ENCODE peak calls at places on chromosomes 3 and 15, in six cellular contexts. One of them, this sample, is unnamed.

GRCh38 chr15:97177135-97177704 is 783.3 kb upstream of the ARRDC4 start:
- DNase-seq in fibroblast of mammary gland: no peak
- DNase-seq in AG09309: no peak
- DNase-seq in NB4: peak; percentile 12
- DNase-seq in PC-3: no peak
- DNase-seq in SJSA1: no peak
- DNase-seq in this sample: no peak

GRCh38 chr3:29183346-29184087 is 97.4 kb upstream of the RBMS3 start:
- DNase-seq in fibroblast of mammary gland: peak; percentile 94
- DNase-seq in AG09309: no peak
- DNase-seq in NB4: no peak
- DNase-seq in PC-3: no peak
- DNase-seq in SJSA1: no peak
- DNase-seq in this sample: no peak

GRCh38 chr3:58164916-58165821 is 45.6 kb downstream of the DNASE1L3 start:
- DNase-seq in fibroblast of mammary gland: no peak
- DNase-seq in AG09309: no peak
- DNase-seq in NB4: no peak
- DNase-seq in PC-3: no peak
- DNase-seq in SJSA1: peak; percentile 64
- DNase-seq in this sample: no peak

GRCh38 chr3:124230432-124230831 is 238.5 kb upstream of the ROPN1 start:
- DNase-seq in fibroblast of mammary gland: no peak
- DNase-seq in AG09309: no peak
- DNase-seq in NB4: no peak
- DNase-seq in PC-3: no peak
- DNase-seq in SJSA1: no peak
- DNase-seq in this sample: no peak

GRCh38 chr15:94230886-94231727 is at the start of gene MCTP2:
- DNase-seq in fibroblast of mammary gland: peak; percentile 60
- DNase-seq in AG09309: peak; percentile 62
- DNase-seq in NB4: peak; percentile 97
- DNase-seq in PC-3: peak; percentile 77
- DNase-seq in SJSA1: peak; percentile 50
- DNase-seq in this sample: peak; percentile 70

GRCh38 chr3:136535906-136536305 is 216.3 kb downstream of the STAG1 start:
- DNase-seq in fibroblast of mammary gland: peak; percentile 49
- DNase-seq in AG09309: no peak
- DNase-seq in NB4: no peak
- DNase-seq in PC-3: peak; percentile 39
- DNase-seq in SJSA1: no peak
- DNase-seq in this sample: no peak

GRCh38 chr3:18489939-18490338 is 64.8 kb upstream of the SATB1 start:
- DNase-seq in fibroblast of mammary gland: no peak
- DNase-seq in AG09309: no peak
- DNase-seq in NB4: no peak
- DNase-seq in PC-3: no peak
- DNase-seq in SJSA1: no peak
- DNase-seq in this sample: no peak

GRCh38 chr15:68586274-68586961 is 7.6 kb downstream of the CORO2B start:
- DNase-seq in fibroblast of mammary gland: peak; percentile 98
- DNase-seq in AG09309: peak; percentile 68
- DNase-seq in NB4: peak; percentile 46
- DNase-seq in PC-3: peak; percentile 90
- DNase-seq in SJSA1: no peak
- DNase-seq in this sample: no peak

GRCh38 chr3:141123677-141124410 is 72.7 kb downstream of the SPSB4 start:
- DNase-seq in fibroblast of mammary gland: no peak
- DNase-seq in AG09309: no peak
- DNase-seq in NB4: no peak
- DNase-seq in PC-3: no peak
- DNase-seq in SJSA1: no peak
- DNase-seq in this sample: no peak

GRCh38 chr3:49667701-49668413 is 6.3 kb upstream of the APEH start:
- DNase-seq in fibroblast of mammary gland: no peak
- DNase-seq in AG09309: no peak
- DNase-seq in NB4: no peak
- DNase-seq in PC-3: no peak
- DNase-seq in SJSA1: no peak
- DNase-seq in this sample: no peak

GRCh38 chr3:37145607-37146006 is 28.8 kb downstream of the LRRFIP2 start:
- DNase-seq in fibroblast of mammary gland: peak; percentile 36
- DNase-seq in AG09309: no peak
- DNase-seq in NB4: no peak
- DNase-seq in PC-3: no peak
- DNase-seq in SJSA1: no peak
- DNase-seq in this sample: no peak

GRCh38 chr3:61417352-61417751 is 144.0 kb upstream of the PTPRG start:
- DNase-seq in fibroblast of mammary gland: peak; percentile 81
- DNase-seq in AG09309: no peak
- DNase-seq in NB4: no peak
- DNase-seq in PC-3: no peak
- DNase-seq in SJSA1: no peak
- DNase-seq in this sample: no peak

GRCh38 chr3:46693897-46694235 is 387 bp upstream of the ALS2CL start:
- DNase-seq in fibroblast of mammary gland: peak; percentile 12
- DNase-seq in AG09309: no peak
- DNase-seq in NB4: no peak
- DNase-seq in PC-3: no peak
- DNase-seq in SJSA1: no peak
- DNase-seq in this sample: no peak

GRCh38 chr15:77808581-77809198 is 176.0 kb upstream of the LINGO1 start:
- DNase-seq in fibroblast of mammary gland: no peak
- DNase-seq in AG09309: no peak
- DNase-seq in NB4: no peak
- DNase-seq in PC-3: no peak
- DNase-seq in SJSA1: no peak
- DNase-seq in this sample: no peak

GRCh38 chr15:70165811-70166284 is 68.1 kb upstream of the TLE3 start:
- DNase-seq in fibroblast of mammary gland: no peak
- DNase-seq in AG09309: no peak
- DNase-seq in NB4: no peak
- DNase-seq in PC-3: no peak
- DNase-seq in SJSA1: no peak
- DNase-seq in this sample: peak; percentile 75

GRCh38 chr3:45988804-45989203 is 6.8 kb downstream of the FYCO1 start:
- DNase-seq in fibroblast of mammary gland: peak; percentile 91
- DNase-seq in AG09309: peak; percentile 45
- DNase-seq in NB4: peak; percentile 25
- DNase-seq in PC-3: peak; percentile 88
- DNase-seq in SJSA1: no peak
- DNase-seq in this sample: no peak

GRCh38 chr3:30193625-30194044 is 412.8 kb upstream of the TGFBR2 start:
- DNase-seq in fibroblast of mammary gland: no peak
- DNase-seq in AG09309: no peak
- DNase-seq in NB4: peak; percentile 86
- DNase-seq in PC-3: no peak
- DNase-seq in SJSA1: no peak
- DNase-seq in this sample: no peak

GRCh38 chr15:65957451-65957850 is 88.2 kb downstream of the RAB11A start:
- DNase-seq in fibroblast of mammary gland: no peak
- DNase-seq in AG09309: no peak
- DNase-seq in NB4: no peak
- DNase-seq in PC-3: no peak
- DNase-seq in SJSA1: no peak
- DNase-seq in this sample: no peak

GRCh38 chr3:84960994-84961393 is 2.2 kb downstream of the CADM2 start:
- DNase-seq in fibroblast of mammary gland: no peak
- DNase-seq in AG09309: no peak
- DNase-seq in NB4: no peak
- DNase-seq in PC-3: no peak
- DNase-seq in SJSA1: no peak
- DNase-seq in this sample: no peak
- H3K4me3 ChIP-seq in fibroblast of mammary gland: no peak overlapping the region
- H3K4me3 ChIP-seq in AG09309: no peak overlapping the region
- H3K4me3 ChIP-seq in NB4: no peak overlapping the region
- H3K4me3 ChIP-seq in PC-3: no peak overlapping the region
- H3K4me3 ChIP-seq in SJSA1: no peak overlapping the region
- H3K4me3 ChIP-seq in this sample: peak overlapping the region; percentile 77

GRCh38 chr15:90660195-90660995 is 56.8 kb upstream of the BLM start:
- DNase-seq in fibroblast of mammary gland: peak; percentile 94
- DNase-seq in AG09309: peak; percentile 67
- DNase-seq in NB4: peak; percentile 99
- DNase-seq in PC-3: peak; percentile 77
- DNase-seq in SJSA1: peak; percentile 79
- DNase-seq in this sample: peak; percentile 91
- H3K4me3 ChIP-seq in fibroblast of mammary gland: no peak overlapping the region
- H3K4me3 ChIP-seq in AG09309: peak overlapping the region; percentile 20
- H3K4me3 ChIP-seq in NB4: peak overlapping the region; percentile 62
- H3K4me3 ChIP-seq in PC-3: no peak overlapping the region
- H3K4me3 ChIP-seq in SJSA1: no peak overlapping the region
- H3K4me3 ChIP-seq in this sample: peak overlapping the region; percentile 59

GRCh38 chr3:39408493-39409372 is 2.2 kb downstream of the RPSA start:
- DNase-seq in fibroblast of mammary gland: no peak
- DNase-seq in AG09309: no peak
- DNase-seq in NB4: no peak
- DNase-seq in PC-3: no peak
- DNase-seq in SJSA1: no peak
- DNase-seq in this sample: no peak

GRCh38 chr3:39407259-39407629 is 724 bp downstream of the RPSA start:
- DNase-seq in fibroblast of mammary gland: no peak
- DNase-seq in AG09309: no peak
- DNase-seq in NB4: peak; percentile 20
- DNase-seq in PC-3: no peak
- DNase-seq in SJSA1: no peak
- DNase-seq in this sample: no peak

GRCh38 chr3:39409514-39410136 is 3.1 kb downstream of the RPSA start:
- DNase-seq in fibroblast of mammary gland: no peak
- DNase-seq in AG09309: no peak
- DNase-seq in NB4: no peak
- DNase-seq in PC-3: no peak
- DNase-seq in SJSA1: no peak
- DNase-seq in this sample: no peak

GRCh38 chr3:39406368-39407258 is at the start of gene RPSA:
- DNase-seq in fibroblast of mammary gland: peak; percentile 96
- DNase-seq in AG09309: peak; percentile 88
- DNase-seq in NB4: peak; percentile 99
- DNase-seq in PC-3: peak; percentile 98
- DNase-seq in SJSA1: peak; percentile 94
- DNase-seq in this sample: peak; percentile 96

GRCh38 chr3:39407773-39408492 is 1.4 kb downstream of the RPSA start:
- DNase-seq in fibroblast of mammary gland: peak; percentile 30
- DNase-seq in AG09309: no peak
- DNase-seq in NB4: no peak
- DNase-seq in PC-3: no peak
- DNase-seq in SJSA1: no peak
- DNase-seq in this sample: no peak
- H3K4me3 ChIP-seq in fibroblast of mammary gland: peak overlapping the region; percentile 65
- H3K4me3 ChIP-seq in AG09309: peak overlapping the region; percentile 85
- H3K4me3 ChIP-seq in NB4: peak overlapping the region; percentile 98
- H3K4me3 ChIP-seq in PC-3: peak overlapping the region; percentile 85
- H3K4me3 ChIP-seq in SJSA1: peak overlapping the region; percentile 63
- H3K4me3 ChIP-seq in this sample: peak overlapping the region; percentile 80

GRCh38 chr3:133611534-133611933 is 38.0 kb downstream of the CDV3 start:
- DNase-seq in fibroblast of mammary gland: no peak
- DNase-seq in AG09309: no peak
- DNase-seq in NB4: no peak
- DNase-seq in PC-3: no peak
- DNase-seq in SJSA1: no peak
- DNase-seq in this sample: no peak

GRCh38 chr3:133610031-133610430 is 36.5 kb downstream of the CDV3 start:
- DNase-seq in fibroblast of mammary gland: no peak
- DNase-seq in AG09309: no peak
- DNase-seq in NB4: no peak
- DNase-seq in PC-3: no peak
- DNase-seq in SJSA1: no peak
- DNase-seq in this sample: no peak

GRCh38 chr3:133608405-133608804 is 34.9 kb downstream of the CDV3 start:
- DNase-seq in fibroblast of mammary gland: no peak
- DNase-seq in AG09309: no peak
- DNase-seq in NB4: no peak
- DNase-seq in PC-3: no peak
- DNase-seq in SJSA1: no peak
- DNase-seq in this sample: no peak

GRCh38 chr3:133606902-133607301 is 33.4 kb downstream of the CDV3 start:
- DNase-seq in fibroblast of mammary gland: no peak
- DNase-seq in AG09309: no peak
- DNase-seq in NB4: no peak
- DNase-seq in PC-3: no peak
- DNase-seq in SJSA1: no peak
- DNase-seq in this sample: no peak

GRCh38 chr3:133606342-133606741 is 32.9 kb downstream of the CDV3 start:
- DNase-seq in fibroblast of mammary gland: no peak
- DNase-seq in AG09309: no peak
- DNase-seq in NB4: no peak
- DNase-seq in PC-3: no peak
- DNase-seq in SJSA1: no peak
- DNase-seq in this sample: no peak
- H3K4me3 ChIP-seq in fibroblast of mammary gland: no peak overlapping the region
- H3K4me3 ChIP-seq in AG09309: no peak overlapping the region
- H3K4me3 ChIP-seq in NB4: no peak overlapping the region
- H3K4me3 ChIP-seq in PC-3: no peak overlapping the region
- H3K4me3 ChIP-seq in SJSA1: no peak overlapping the region
- H3K4me3 ChIP-seq in this sample: no peak overlapping the region

DNA sequence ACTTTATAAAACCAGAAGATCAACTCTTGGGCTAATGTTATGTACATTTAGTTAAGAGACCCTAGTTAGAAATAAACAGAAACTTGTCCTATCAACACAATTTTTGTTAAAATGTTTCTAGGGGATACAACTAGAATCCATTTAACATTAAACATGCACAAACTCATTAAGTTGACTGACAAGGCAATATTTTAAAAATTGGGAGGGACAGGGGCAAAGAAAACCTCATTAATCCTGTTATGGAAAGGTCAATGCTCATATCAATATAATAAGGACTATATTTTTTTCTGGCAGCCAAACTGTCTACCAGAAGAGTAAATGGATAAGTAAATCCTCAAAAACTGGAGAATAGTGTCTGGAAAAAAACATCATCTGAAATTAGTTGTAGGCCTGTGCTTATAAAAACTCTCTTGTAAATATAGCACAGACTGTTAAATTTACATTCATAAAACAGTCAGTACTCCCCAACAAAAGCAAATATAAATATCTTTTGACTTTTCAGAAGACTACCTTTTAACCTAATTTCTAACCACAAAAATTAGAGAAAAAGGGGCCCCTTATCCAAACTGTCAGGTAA is 4.4 kb downstream of the TRA2B start:
- DNase-seq in fibroblast of mammary gland: no peak
- DNase-seq in AG09309: no peak
- DNase-seq in NB4: no peak
- DNase-seq in PC-3: no peak
- DNase-seq in SJSA1: no peak
- DNase-seq in this sample: no peak
- H3K4me3 ChIP-seq in fibroblast of mammary gland: peak overlapping the region; percentile 100
- H3K4me3 ChIP-seq in AG09309: no peak overlapping the region
- H3K4me3 ChIP-seq in NB4: peak overlapping the region; percentile 83
- H3K4me3 ChIP-seq in PC-3: peak overlapping the region; percentile 89
- H3K4me3 ChIP-seq in SJSA1: no peak overlapping the region
- H3K4me3 ChIP-seq in this sample: peak overlapping the region; percentile 99

GRCh38 chr15:40110866-40111550 is 2.3 kb upstream of the BMF start:
- DNase-seq in fibroblast of mammary gland: no peak
- DNase-seq in AG09309: no peak
- DNase-seq in NB4: no peak
- DNase-seq in PC-3: no peak
- DNase-seq in SJSA1: no peak
- DNase-seq in this sample: no peak
- H3K4me3 ChIP-seq in fibroblast of mammary gland: no peak overlapping the region
- H3K4me3 ChIP-seq in AG09309: no peak overlapping the region
- H3K4me3 ChIP-seq in NB4: no peak overlapping the region
- H3K4me3 ChIP-seq in PC-3: no peak overlapping the region
- H3K4me3 ChIP-seq in SJSA1: no peak overlapping the region
- H3K4me3 ChIP-seq in this sample: no peak overlapping the region

This sample was measured in psoas muscle.